ENCODE peak calls at places on chromosomes 7 and 10, in five cellular contexts. Z, Q, G, T and M are unnamed samples.
A peak's percentile ranks its signal among the peaks of the same experiment; 100 is the strongest.

GRCh38 chr10:132066186-132066585 is 440 bp downstream of the JAKMIP3 start:
- DNase-seq in Z (no peak), Q (no peak), G (no peak), T (no peak), M (no peak)

GRCh38 chr7:112500619-112501018 is 19.8 kb downstream of the LSMEM1 start:
- DNase-seq in Z (no peak), Q (no peak), G (no peak), T (no peak), M (no peak)

GRCh38 chr7:45069444-45070253 is 19.1 kb downstream of the NACAD start:
- DNase-seq in Z (no peak), Q (no peak), G (no peak), T (no peak), M (no peak)

GRCh38 chr10:84798333-84798732 is 469.9 kb downstream of the CCSER2 start:
- DNase-seq in Z (no peak), Q (no peak), G (no peak), T (no peak), M (no peak)

GRCh38 chr7:123865517-123866117 is 20.6 kb downstream of the HYAL4 start:
- DNase-seq in Z (no peak), Q (no peak), G (peak; percentile 27), T (peak; percentile 32), M (peak; percentile 36)

GRCh38 chr10:47318706-47319105 is 3.5 kb upstream of the GDF2 start:
- DNase-seq in Z (no peak), Q (no peak), G (no peak), T (no peak), M (no peak)

GRCh38 chr10:120575411-120575810 is 118.4 kb downstream of the PLPP4 start:
- DNase-seq in Z (no peak), Q (no peak), G (no peak), T (no peak), M (no peak)

GRCh38 chr10:63437334-63437949 is 28.3 kb downstream of the JMJD1C start:
- DNase-seq in Z (no peak), Q (no peak), G (no peak), T (no peak), M (no peak)

GRCh38 chr7:26065652-26066051 is 86.3 kb upstream of the NFE2L3 start:
- DNase-seq in Z (no peak), Q (no peak), G (no peak), T (no peak), M (no peak)

GRCh38 chr7:100132697-100133137 is 6.0 kb downstream of the MBLAC1 start:
- DNase-seq in Z (no peak), Q (peak; percentile 32), G (peak; percentile 60), T (peak; percentile 67), M (peak; percentile 42)

GRCh38 chr7:116213361-116214155 is 3.2 kb downstream of the TES start:
- DNase-seq in Z (no peak), Q (no peak), G (no peak), T (no peak), M (no peak)

GRCh38 chr7:97693586-97693985 is 38.3 kb upstream of the TAC1 start:
- DNase-seq in Z (no peak), Q (no peak), G (no peak), T (no peak), M (no peak)

GRCh38 chr10:51156913-51157312 is 82.6 kb downstream of the PRKG1 start:
- DNase-seq in Z (no peak), Q (no peak), G (no peak), T (no peak), M (no peak)

GRCh38 chr7:138849701-138850100 is 51.7 kb upstream of the ATP6V0A4 start:
- DNase-seq in Z (no peak), Q (no peak), G (no peak), T (no peak), M (no peak)

GRCh38 chr10:132458595-132459251 is 61.7 kb downstream of the PWWP2B start:
- DNase-seq in Z (peak; percentile 62), Q (no peak), G (peak; percentile 70), T (peak; percentile 68), M (peak; percentile 50)

GRCh38 chr10:112307631-112308502 is 24.7 kb downstream of the TECTB start:
- DNase-seq in Z (peak; percentile 24), Q (peak; percentile 6), G (peak; percentile 8), T (no peak), M (no peak)

GRCh38 chr7:75650671-75651070 is 88.1 kb downstream of the HIP1 start:
- DNase-seq in Z (peak; percentile 34), Q (no peak), G (no peak), T (no peak), M (no peak)

GRCh38 chr7:140680886-140681285 is 8.1 kb downstream of the ADCK2 start:
- DNase-seq in Z (no peak), Q (no peak), G (no peak), T (no peak), M (no peak)

GRCh38 chr7:158850390-158851174 is 5.8 kb upstream of the DYNC2I1 start:
- DNase-seq in Z (no peak), Q (no peak), G (no peak), T (no peak), M (no peak)

GRCh38 chr7:47878662-47879061 is 69.6 kb downstream of the PKD1L1 start:
- DNase-seq in Z (no peak), Q (no peak), G (no peak), T (no peak), M (no peak)

GRCh38 chr10:1596482-1596881 is 140.8 kb downstream of the ADARB2 start:
- DNase-seq in Z (no peak), Q (no peak), G (no peak), T (no peak), M (no peak)

GRCh38 chr10:109893371-109893770 is 29.9 kb downstream of the XPNPEP1 start:
- DNase-seq in Z (no peak), Q (no peak), G (no peak), T (no peak), M (no peak)

GRCh38 chr10:80070068-80070467 is 8.4 kb upstream of the TMEM254 start:
- DNase-seq in Z (peak; percentile 21), Q (no peak), G (no peak), T (no peak), M (no peak)

GRCh38 chr7:101237206-101238067 is at the start of gene CLDN15:
- DNase-seq in Z (peak; percentile 89), Q (no peak), G (no peak), T (no peak), M (no peak)

GRCh38 chr7:31979690-31980330 is 90.4 kb downstream of the PDE1C start:
- DNase-seq in Z (no peak), Q (no peak), G (no peak), T (no peak), M (no peak)

GRCh38 chr10:72310241-72310633 is 36.5 kb downstream of the DDIT4 start:
- DNase-seq in Z (no peak), Q (no peak), G (no peak), T (no peak), M (no peak)